ENCODE peak calls at places on chromosome 4, in nine cellular contexts. One of them, this sample, is unnamed.

GRCh38 chr4:26407466-26407865 is 82.8 kb downstream of the CCKAR start:
- DNase-seq in stomach: no peak
- DNase-seq in tibial artery: no peak
- DNase-seq in kidney: no peak
- DNase-seq in heart right ventricle: no peak
- DNase-seq in ascending aorta: no peak
- DNase-seq in right cardiac atrium: no peak
- DNase-seq in neuronal stem cell: no peak
- DNase-seq in ovary: no peak
- DNase-seq in this sample: peak; percentile 34

GRCh38 chr4:56544573-56545131 is 39.1 kb downstream of the ARL9 start:
- DNase-seq in stomach: peak; percentile 90
- DNase-seq in tibial artery: peak; percentile 65
- DNase-seq in kidney: peak; percentile 93
- DNase-seq in heart right ventricle: peak; percentile 88
- DNase-seq in ascending aorta: peak; percentile 14
- DNase-seq in right cardiac atrium: peak; percentile 94
- DNase-seq in neuronal stem cell: peak; percentile 83
- DNase-seq in ovary: peak; percentile 93
- DNase-seq in this sample: peak; percentile 92

GRCh38 chr4:26871611-26872010 is 11.0 kb downstream of the STIM2 start:
- DNase-seq in stomach: no peak
- DNase-seq in tibial artery: no peak
- DNase-seq in kidney: no peak
- DNase-seq in heart right ventricle: no peak
- DNase-seq in ascending aorta: no peak
- DNase-seq in right cardiac atrium: no peak
- DNase-seq in neuronal stem cell: no peak
- DNase-seq in ovary: no peak
- DNase-seq in this sample: peak; percentile 84

GRCh38 chr4:30996841-30997240 is 276.7 kb downstream of the PCDH7 start:
- DNase-seq in stomach: no peak
- DNase-seq in tibial artery: no peak
- DNase-seq in kidney: no peak
- DNase-seq in heart right ventricle: no peak
- DNase-seq in ascending aorta: no peak
- DNase-seq in right cardiac atrium: no peak
- DNase-seq in neuronal stem cell: no peak
- DNase-seq in ovary: no peak
- DNase-seq in this sample: no peak

GRCh38 chr4:159062381-159062780 is 40.5 kb upstream of the RAPGEF2 start:
- DNase-seq in stomach: no peak
- DNase-seq in tibial artery: no peak
- DNase-seq in kidney: no peak
- DNase-seq in heart right ventricle: no peak
- DNase-seq in ascending aorta: no peak
- DNase-seq in right cardiac atrium: no peak
- DNase-seq in neuronal stem cell: no peak
- DNase-seq in ovary: no peak
- DNase-seq in this sample: no peak

GRCh38 chr4:73080789-73081188 is 11.3 kb upstream of the COX18 start:
- DNase-seq in stomach: no peak
- DNase-seq in tibial artery: no peak
- DNase-seq in kidney: no peak
- DNase-seq in heart right ventricle: no peak
- DNase-seq in ascending aorta: no peak
- DNase-seq in right cardiac atrium: no peak
- DNase-seq in neuronal stem cell: no peak
- DNase-seq in ovary: no peak
- DNase-seq in this sample: no peak

GRCh38 chr4:150746156-150746555 is 164.2 kb downstream of the MAB21L2 start:
- DNase-seq in stomach: no peak
- DNase-seq in tibial artery: no peak
- DNase-seq in kidney: no peak
- DNase-seq in heart right ventricle: no peak
- DNase-seq in ascending aorta: no peak
- DNase-seq in right cardiac atrium: no peak
- DNase-seq in neuronal stem cell: no peak
- DNase-seq in ovary: no peak
- DNase-seq in this sample: peak; percentile 41

GRCh38 chr4:61374612-61374920 is 174.4 kb downstream of the ADGRL3 start:
- DNase-seq in stomach: no peak
- DNase-seq in tibial artery: no peak
- DNase-seq in kidney: no peak
- DNase-seq in heart right ventricle: no peak
- DNase-seq in ascending aorta: no peak
- DNase-seq in right cardiac atrium: no peak
- DNase-seq in neuronal stem cell: no peak
- DNase-seq in ovary: no peak
- DNase-seq in this sample: peak; percentile 68

GRCh38 chr4:142719854-142720541 is 126.1 kb downstream of the INPP4B start:
- DNase-seq in stomach: no peak
- DNase-seq in tibial artery: no peak
- DNase-seq in kidney: no peak
- DNase-seq in heart right ventricle: no peak
- DNase-seq in ascending aorta: no peak
- DNase-seq in right cardiac atrium: no peak
- DNase-seq in neuronal stem cell: no peak
- DNase-seq in ovary: no peak
- DNase-seq in this sample: peak; percentile 65

GRCh38 chr4:6443035-6444023 is 29.1 kb downstream of the PPP2R2C start:
- DNase-seq in stomach: no peak
- DNase-seq in tibial artery: no peak
- DNase-seq in kidney: no peak
- DNase-seq in heart right ventricle: no peak
- DNase-seq in ascending aorta: no peak
- DNase-seq in right cardiac atrium: no peak
- DNase-seq in neuronal stem cell: no peak
- DNase-seq in ovary: no peak
- DNase-seq in this sample: no peak

GRCh38 chr4:150164956-150165355 is 86.7 kb downstream of the DCLK2 start:
- DNase-seq in stomach: no peak
- DNase-seq in tibial artery: no peak
- DNase-seq in kidney: no peak
- DNase-seq in heart right ventricle: no peak
- DNase-seq in ascending aorta: no peak
- DNase-seq in right cardiac atrium: no peak
- DNase-seq in neuronal stem cell: no peak
- DNase-seq in ovary: no peak
- DNase-seq in this sample: peak; percentile 42

GRCh38 chr4:61277785-61278184 is 77.7 kb downstream of the ADGRL3 start:
- DNase-seq in stomach: no peak
- DNase-seq in tibial artery: no peak
- DNase-seq in kidney: no peak
- DNase-seq in heart right ventricle: no peak
- DNase-seq in ascending aorta: no peak
- DNase-seq in right cardiac atrium: no peak
- DNase-seq in neuronal stem cell: no peak
- DNase-seq in ovary: no peak
- DNase-seq in this sample: peak; percentile 6

GRCh38 chr4:98656443-98656842 is 2.0 kb downstream of the TSPAN5 start:
- DNase-seq in stomach: no peak
- DNase-seq in tibial artery: no peak
- DNase-seq in kidney: no peak
- DNase-seq in heart right ventricle: no peak
- DNase-seq in ascending aorta: no peak
- DNase-seq in right cardiac atrium: no peak
- DNase-seq in neuronal stem cell: no peak
- DNase-seq in ovary: no peak
- DNase-seq in this sample: no peak
- H3K4me1 ChIP-seq in stomach: peaks cover 27% of the 10 kb centered on the region
- H3K4me1 ChIP-seq in tibial artery: peaks cover 19% of the 10 kb centered on the region
- H3K4me1 ChIP-seq in kidney: no peaks in the 10 kb centered on the region
- H3K4me1 ChIP-seq in heart right ventricle: peaks cover 9% of the 10 kb centered on the region
- H3K4me1 ChIP-seq in ascending aorta: peaks cover 18% of the 10 kb centered on the region
- H3K4me1 ChIP-seq in right cardiac atrium: no peaks in the 10 kb centered on the region
- H3K4me1 ChIP-seq in neuronal stem cell: peaks cover 7% of the 10 kb centered on the region
- H3K4me1 ChIP-seq in ovary: peaks cover 13% of the 10 kb centered on the region
- H3K4me1 ChIP-seq in this sample: peaks cover 64% of the 10 kb centered on the region

DNA sequence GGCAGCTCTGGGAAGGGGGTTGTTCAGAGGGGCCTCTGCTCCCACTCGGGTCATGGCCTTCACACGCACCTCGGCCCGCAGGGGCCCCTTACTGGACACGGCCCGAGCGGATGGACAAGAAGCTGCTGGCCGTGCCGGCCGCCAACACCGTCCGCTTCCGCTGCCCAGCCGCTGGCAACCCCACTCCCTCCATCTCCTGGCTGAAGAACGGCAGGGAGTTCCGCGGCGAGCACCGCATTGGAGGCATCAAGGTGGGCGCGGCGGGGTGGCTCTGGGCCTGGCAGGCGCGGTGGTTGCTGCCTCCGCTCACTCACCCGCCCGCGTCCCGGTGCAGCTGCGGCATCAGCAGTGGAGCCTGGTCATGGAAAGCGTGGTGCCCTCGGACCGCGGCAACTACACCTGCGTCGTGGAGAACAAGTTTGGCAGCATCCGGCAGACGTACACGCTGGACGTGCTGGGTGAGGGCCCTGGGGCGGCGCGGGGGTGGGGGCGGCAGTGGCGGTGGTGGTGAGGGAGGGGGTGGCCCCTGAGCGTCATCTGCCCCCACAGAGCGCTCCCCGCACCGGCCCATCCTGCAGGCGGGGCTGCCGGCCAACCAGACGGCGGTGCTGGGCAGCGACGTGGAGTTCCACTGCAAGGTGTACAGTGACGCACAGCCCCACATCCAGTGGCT is 8.3 kb downstream of the FGFR3 start:
- DNase-seq in stomach: no peak
- DNase-seq in tibial artery: no peak
- DNase-seq in kidney: no peak
- DNase-seq in heart right ventricle: no peak
- DNase-seq in ascending aorta: no peak
- DNase-seq in right cardiac atrium: no peak
- DNase-seq in neuronal stem cell: no peak
- DNase-seq in ovary: no peak
- DNase-seq in this sample: no peak
- H3K4me1 ChIP-seq in stomach: peaks cover 11% of the 10 kb centered on the region
- H3K4me1 ChIP-seq in tibial artery: no peaks in the 10 kb centered on the region
- H3K4me1 ChIP-seq in kidney: no peaks in the 10 kb centered on the region
- H3K4me1 ChIP-seq in heart right ventricle: no peaks in the 10 kb centered on the region
- H3K4me1 ChIP-seq in ascending aorta: no peaks in the 10 kb centered on the region
- H3K4me1 ChIP-seq in right cardiac atrium: no peaks in the 10 kb centered on the region
- H3K4me1 ChIP-seq in neuronal stem cell: no peaks in the 10 kb centered on the region
- H3K4me1 ChIP-seq in ovary: no peaks in the 10 kb centered on the region
- H3K4me1 ChIP-seq in this sample: peaks cover 10% of the 10 kb centered on the region

GRCh38 chr4:38671594-38671943 is 7.6 kb downstream of the KLF3 start:
- DNase-seq in stomach: no peak
- DNase-seq in tibial artery: no peak
- DNase-seq in kidney: no peak
- DNase-seq in heart right ventricle: no peak
- DNase-seq in ascending aorta: no peak
- DNase-seq in right cardiac atrium: no peak
- DNase-seq in neuronal stem cell: no peak
- DNase-seq in ovary: no peak
- DNase-seq in this sample: no peak
- H3K4me1 ChIP-seq in stomach: peaks cover 84% of the 10 kb centered on the region
- H3K4me1 ChIP-seq in tibial artery: peaks cover 76% of the 10 kb centered on the region
- H3K4me1 ChIP-seq in kidney: peaks cover 83% of the 10 kb centered on the region
- H3K4me1 ChIP-seq in heart right ventricle: peaks cover 80% of the 10 kb centered on the region
- H3K4me1 ChIP-seq in ascending aorta: peaks cover 75% of the 10 kb centered on the region
- H3K4me1 ChIP-seq in right cardiac atrium: peaks cover 36% of the 10 kb centered on the region
- H3K4me1 ChIP-seq in neuronal stem cell: peaks cover 37% of the 10 kb centered on the region
- H3K4me1 ChIP-seq in ovary: peaks cover 42% of the 10 kb centered on the region
- H3K4me1 ChIP-seq in this sample: peaks cover 91% of the 10 kb centered on the region

DNA sequence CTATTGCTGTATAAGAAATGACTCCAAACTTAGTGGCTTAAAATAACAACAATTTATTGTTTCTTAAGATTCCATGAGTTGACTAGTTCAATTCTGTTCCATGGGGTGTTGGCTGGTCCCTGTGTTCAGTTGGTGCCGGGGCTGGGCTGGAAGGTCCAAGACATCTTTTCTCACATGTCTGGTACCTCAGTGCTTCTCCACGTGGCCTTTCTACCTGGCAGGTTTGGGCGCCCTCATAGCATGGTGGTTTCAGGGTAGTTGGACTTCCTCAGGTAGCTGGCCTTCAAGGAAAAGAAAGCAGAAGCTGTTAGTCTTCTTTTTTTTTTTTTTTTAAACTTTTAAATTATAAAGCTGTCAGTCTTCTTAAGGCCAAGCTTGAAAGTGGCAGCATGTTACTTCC is 104.6 kb upstream of the LIMCH1 start:
- DNase-seq in stomach: no peak
- DNase-seq in tibial artery: no peak
- DNase-seq in kidney: no peak
- DNase-seq in heart right ventricle: no peak
- DNase-seq in ascending aorta: no peak
- DNase-seq in right cardiac atrium: no peak
- DNase-seq in neuronal stem cell: no peak
- DNase-seq in ovary: no peak
- DNase-seq in this sample: no peak
- H3K4me1 ChIP-seq in stomach: peaks cover 5% of the 10 kb centered on the region
- H3K4me1 ChIP-seq in tibial artery: peaks cover 44% of the 10 kb centered on the region
- H3K4me1 ChIP-seq in kidney: peaks cover 63% of the 10 kb centered on the region
- H3K4me1 ChIP-seq in heart right ventricle: peaks cover 52% of the 10 kb centered on the region
- H3K4me1 ChIP-seq in ascending aorta: peaks cover 54% of the 10 kb centered on the region
- H3K4me1 ChIP-seq in right cardiac atrium: peaks cover 19% of the 10 kb centered on the region
- H3K4me1 ChIP-seq in neuronal stem cell: peaks cover 26% of the 10 kb centered on the region
- H3K4me1 ChIP-seq in ovary: no peaks in the 10 kb centered on the region
- H3K4me1 ChIP-seq in this sample: peaks cover 50% of the 10 kb centered on the region